ENCODE peak calls at places on chromosome 6, in ten cellular contexts. E is fibroblast of lung, Y is uterus, L is upper lobe of right lung, W is GM13976, M is choroid plexus epithelial cell, D is GM23338, A is Peyer's patch, N is endodermal cell, Z is ovary. X is an unnamed sample.
A peak's percentile ranks its signal among the peaks of the same experiment; 100 is the strongest.

GRCh38 chr6:72649032-72649984 is 27.4 kb downstream of the KCNQ5 start:
- DNase-seq in E (peak; percentile 75), Y (no peak), L (no peak), W (no peak), M (peak; percentile 77), D (no peak), A (no peak), N (no peak), Z (no peak), X (peak; percentile 90)

GRCh38 chr6:6891074-6891754 is 216.5 kb upstream of the RREB1 start:
- DNase-seq in E (no peak), Y (no peak), L (no peak), W (no peak), M (no peak), D (peak; percentile 43), A (no peak), N (peak; percentile 74), Z (peak; percentile 35), X (no peak)

GRCh38 chr6:75747985-75748742 is 875 bp upstream of the MYO6 start:
- DNase-seq in E (no peak), Y (no peak), L (no peak), W (no peak), M (no peak), D (no peak), A (peak; percentile 26), N (no peak), Z (no peak), X (no peak)

GRCh38 chr6:130625825-130626500 is 201.2 kb upstream of the SMLR1 start:
- DNase-seq in E (peak; percentile 44), Y (no peak), L (no peak), W (peak; percentile 31), M (peak; percentile 57), D (peak; percentile 16), A (no peak), N (no peak), Z (no peak), X (peak; percentile 13)

GRCh38 chr6:44043036-44043478 is 84.2 kb downstream of the MRPL14 start:
- DNase-seq in E (peak; percentile 49), Y (no peak), L (no peak), W (no peak), M (no peak), D (no peak), A (no peak), N (no peak), Z (no peak), X (peak; percentile 69)

GRCh38 chr6:41581381-41581991 is 35.3 kb downstream of the FOXP4 start:
- DNase-seq in E (peak; percentile 80), Y (peak; percentile 71), L (no peak), W (no peak), M (peak; percentile 89), D (no peak), A (no peak), N (no peak), Z (no peak), X (peak; percentile 87)

GRCh38 chr6:92779758-92780157 is 639.6 kb downstream of the EPHA7 start:
- DNase-seq in E (peak; percentile 80), Y (peak; percentile 47), L (no peak), W (no peak), M (peak; percentile 80), D (no peak), A (no peak), N (no peak), Z (peak; percentile 11), X (peak; percentile 75)

GRCh38 chr6:148423601-148424270 is 81.1 kb downstream of the SASH1 start:
- DNase-seq in E (peak; percentile 89), Y (no peak), L (no peak), W (no peak), M (peak; percentile 48), D (no peak), A (no peak), N (no peak), Z (no peak), X (no peak)

GRCh38 chr6:34584694-34585093 is 28.6 kb upstream of the SPDEF start:
- DNase-seq in E (no peak), Y (no peak), L (peak; percentile 34), W (no peak), M (no peak), D (no peak), A (no peak), N (peak; percentile 40), Z (no peak), X (no peak)

GRCh38 chr6:34583861-34584604 is 27.9 kb upstream of the SPDEF start:
- DNase-seq in E (no peak), Y (no peak), L (peak; percentile 10), W (no peak), M (no peak), D (no peak), A (no peak), N (peak; percentile 47), Z (no peak), X (no peak)

GRCh38 chr6:34585108-34585507 is 29.0 kb upstream of the SPDEF start:
- DNase-seq in E (no peak), Y (no peak), L (peak; percentile 36), W (no peak), M (no peak), D (no peak), A (no peak), N (peak; percentile 22), Z (no peak), X (no peak)

GRCh38 chr6:34581561-34581920 is 25.4 kb upstream of the SPDEF start:
- DNase-seq in E (no peak), Y (no peak), L (peak; percentile 32), W (no peak), M (no peak), D (no peak), A (no peak), N (no peak), Z (no peak), X (no peak)

DNA sequence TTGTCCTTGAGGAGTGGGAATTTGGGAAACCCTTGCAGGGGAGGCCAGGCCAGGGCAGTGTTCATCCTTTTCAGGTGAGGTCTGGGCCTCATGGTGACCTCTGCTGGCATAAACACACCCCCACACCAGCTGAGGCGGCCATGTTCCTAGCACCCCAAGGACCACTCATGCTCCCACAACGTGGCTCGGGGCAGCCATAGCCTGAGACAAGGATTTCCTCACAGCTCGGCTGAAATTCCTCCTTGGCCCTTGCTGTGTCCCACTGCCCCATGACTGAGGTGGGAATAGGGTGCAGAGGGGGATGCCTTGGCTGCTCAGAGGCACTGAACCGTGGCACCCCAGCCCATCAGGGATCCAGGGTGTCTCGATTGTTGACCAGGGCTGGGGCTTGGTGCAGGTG is 27.3 kb upstream of the SPDEF start:
- DNase-seq in E (no peak), Y (no peak), L (peak; percentile 52), W (peak; percentile 34), M (no peak), D (peak; percentile 64), A (no peak), N (peak; percentile 34), Z (no peak), X (no peak)
- TF ChIP-seq CTCF in E (peak; percentile 32), Y (no peak), L (no peak), W (peak; percentile 5), M (peak; percentile 28), D (peak; percentile 79), A (peak; percentile 19), N (no peak), Z (no peak), X (peak; percentile 9)

GRCh38 chr6:31717499-31718222 is 2.5 kb downstream of the LY6G6D start:
- DNase-seq in E (no peak), Y (no peak), L (no peak), W (no peak), M (no peak), D (peak; percentile 83), A (no peak), N (peak; percentile 90), Z (no peak), X (peak; percentile 30)
- TF ChIP-seq CTCF in E (no peak), Y (no peak), L (no peak), W (no peak), M (no peak), D (peak; percentile 64), A (no peak), N (peak; percentile 78), Z (no peak), X (no peak)

DNA sequence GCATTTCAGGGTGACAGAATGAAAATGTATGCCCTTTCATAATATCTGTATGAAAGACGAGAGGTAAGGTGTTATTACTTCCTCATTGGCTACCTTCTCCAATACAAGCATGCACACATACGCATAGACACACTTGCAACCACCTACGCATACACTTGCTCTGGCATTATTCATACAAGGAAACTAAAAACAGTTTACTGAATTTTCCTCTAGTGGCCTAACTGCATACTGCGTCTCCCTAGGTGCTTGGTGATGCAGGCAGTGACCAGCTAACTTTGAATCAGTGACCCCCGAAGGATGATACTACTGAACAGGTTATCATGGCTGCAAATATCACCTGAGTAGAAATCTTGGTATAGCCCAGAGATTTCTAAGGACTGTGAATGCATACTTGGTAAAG is 593.1 kb downstream of the PKHD1 start:
- DNase-seq in E (no peak), Y (no peak), L (no peak), W (no peak), M (no peak), D (peak; percentile 29), A (no peak), N (peak; percentile 44), Z (no peak), X (no peak)
- TF ChIP-seq CTCF in E (no peak), Y (no peak), L (no peak), W (no peak), M (no peak), D (peak; percentile 5), A (no peak), N (peak; percentile 68), Z (no peak), X (no peak)

GRCh38 chr6:31658983-31659648 is 1.5 kb downstream of the C6orf47 start:
- DNase-seq in E (no peak), Y (no peak), L (no peak), W (no peak), M (no peak), D (no peak), A (no peak), N (no peak), Z (no peak), X (no peak)

GRCh38 chr6:31659649-31660223 is 842 bp downstream of the C6orf47 start:
- DNase-seq in E (peak; percentile 25), Y (no peak), L (no peak), W (no peak), M (peak; percentile 29), D (peak; percentile 46), A (no peak), N (peak; percentile 70), Z (no peak), X (peak; percentile 32)

GRCh38 chr6:31661867-31662723 is 1.5 kb upstream of the C6orf47 start:
- DNase-seq in E (no peak), Y (no peak), L (no peak), W (no peak), M (no peak), D (no peak), A (no peak), N (no peak), Z (peak; percentile 46), X (no peak)

GRCh38 chr6:31660998-31661866 is 654 bp upstream of the C6orf47 start:
- DNase-seq in E (peak; percentile 55), Y (no peak), L (no peak), W (no peak), M (peak; percentile 62), D (no peak), A (no peak), N (no peak), Z (no peak), X (peak; percentile 39)

DNA sequence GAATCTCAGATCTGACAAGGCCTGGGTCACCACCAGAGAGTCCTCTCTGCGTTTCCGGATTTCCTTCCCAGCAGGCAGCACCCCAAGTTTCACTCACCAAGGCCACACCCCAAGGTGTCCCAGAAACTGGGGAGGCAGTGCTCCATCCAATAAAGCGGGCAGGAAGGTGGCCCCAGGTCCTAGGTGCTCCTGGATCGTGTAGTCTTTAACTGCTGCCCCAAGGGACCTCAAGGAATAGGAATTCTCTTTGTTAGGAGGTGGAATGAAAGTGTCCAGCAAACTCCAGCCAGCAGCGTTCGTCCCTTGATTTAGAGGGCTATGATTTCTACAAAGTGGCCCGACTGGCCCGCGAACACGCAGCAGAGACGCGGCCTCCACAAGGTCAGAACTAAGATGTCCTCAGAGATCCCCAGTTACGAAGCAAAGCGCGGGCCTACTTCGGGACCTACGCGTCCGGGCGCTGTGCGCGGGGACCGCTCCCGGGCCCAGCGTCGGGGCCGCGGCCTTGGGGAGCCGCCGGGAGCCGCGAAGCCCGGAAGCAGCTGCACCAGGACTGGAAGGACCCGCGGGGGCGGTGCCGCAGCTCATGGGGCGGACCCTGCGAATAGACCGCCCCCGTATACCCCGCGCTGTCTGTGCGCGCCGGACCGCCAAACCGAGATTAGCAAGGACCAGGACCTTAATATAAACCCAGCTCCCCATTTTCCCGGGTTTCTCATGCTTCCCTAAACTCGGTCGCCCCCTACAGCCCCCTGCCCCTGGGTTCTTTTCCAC is at the start of gene C6orf47:
- DNase-seq in E (peak; percentile 79), Y (peak; percentile 85), L (peak; percentile 95), W (peak; percentile 90), M (peak; percentile 83), D (peak; percentile 95), A (peak; percentile 90), N (peak; percentile 92), Z (peak; percentile 88), X (peak; percentile 74)
- TF ChIP-seq CTCF in E (no peak), Y (no peak), L (no peak), W (no peak), M (no peak), D (no peak), A (no peak), N (no peak), Z (no peak), X (no peak)

X was measured in MCF 10A.